ENCODE peak calls at places on chromosomes 5 and 9, in six cellular contexts. Y, K, E, V, W and Q are unnamed samples.

GRCh38 chr9:97924386-97924785 is 2.1 kb upstream of the TRMO start:
- DNase-seq in E (no peak), V (no peak), W (no peak), K (no peak), Y (no peak), Q (no peak)

GRCh38 chr9:112858625-112859147 is 32.0 kb downstream of the SLC46A2 start:
- DNase-seq in E (no peak), Y (no peak), V (no peak), K (no peak), W (peak), Q (no peak)

GRCh38 chr5:174935854-174936474 is 211.6 kb downstream of the MSX2 start:
- DNase-seq in W (no peak), E (peak), K (peak), Y (peak), V (peak), Q (peak)

GRCh38 chr9:75105841-75106240 is 17.5 kb downstream of the OSTF1 start:
- DNase-seq in Y (no peak), W (no peak), E (no peak), V (no peak), K (no peak), Q (no peak)

GRCh38 chr9:32899181-32899580 is 102.2 kb downstream of the APTX start:
- DNase-seq in K (no peak), W (no peak), Y (peak), V (no peak), E (no peak), Q (no peak)

GRCh38 chr5:12794476-12795332 is 890.5 kb upstream of the CTNND2 start:
- DNase-seq in E (no peak), Y (no peak), W (no peak), V (no peak), K (peak), Q (no peak)

GRCh38 chr5:66661149-66661548 is 65.0 kb downstream of the MAST4 start:
- DNase-seq in V (no peak), E (no peak), W (no peak), Y (no peak), K (no peak), Q (no peak)

GRCh38 chr9:136582977-136583735 is 37.3 kb upstream of the NOTCH1 start:
- DNase-seq in E (no peak), Y (no peak), K (no peak), W (no peak), V (no peak), Q (no peak)

GRCh38 chr9:109297899-109298298 is 23.0 kb downstream of the EPB41L4B start:
- DNase-seq in K (no peak), V (no peak), Y (no peak), W (no peak), E (no peak), Q (no peak)

GRCh38 chr5:154788212-154788611 is 33.0 kb downstream of the LARP1 start:
- DNase-seq in E (no peak), Y (no peak), K (no peak), V (no peak), W (no peak), Q (no peak)

GRCh38 chr5:75623846-75624245 is 12.6 kb downstream of the ANKDD1B start:
- DNase-seq in V (no peak), W (no peak), K (no peak), Y (no peak), E (no peak), Q (no peak)

GRCh38 chr5:1883120-1883924 is 597 bp upstream of the IRX4 start:
- DNase-seq in Y (no peak), E (no peak), V (no peak), K (peak), W (no peak), Q (no peak)

GRCh38 chr9:117644607-117645244 is 59.5 kb upstream of the TLR4 start:
- DNase-seq in Y (peak), K (peak), E (peak), V (peak), W (peak), Q (peak)

GRCh38 chr9:4666042-4666699 is at the start of gene SPATA6L:
- DNase-seq in W (no peak), Y (no peak), K (peak), E (peak), V (no peak), Q (no peak)

GRCh38 chr5:96427823-96428222 is 5.2 kb downstream of the PCSK1 start:
- DNase-seq in W (no peak), E (no peak), Y (no peak), V (no peak), K (no peak), Q (no peak)

GRCh38 chr9:110116543-110116885 is 91.4 kb downstream of the C9orf152 start:
- DNase-seq in V (no peak), K (no peak), E (no peak), W (no peak), Y (no peak), Q (no peak)

GRCh38 chr5:142046191-142046590 is 33.4 kb upstream of the GNPDA1 start:
- DNase-seq in Y (peak), K (no peak), W (no peak), V (no peak), E (no peak), Q (no peak)

GRCh38 chr9:101737165-101737704 is 1.2 kb downstream of the GRIN3A start:
- DNase-seq in Y (no peak), V (no peak), K (no peak), E (no peak), W (no peak), Q (no peak)

GRCh38 chr5:80569086-80569960 is 757 bp downstream of the ANKRD34B start:
- DNase-seq in V (no peak), E (no peak), K (peak), W (no peak), Y (no peak), Q (no peak)

GRCh38 chr5:135091286-135091685 is 57.3 kb upstream of the PITX1 start:
- DNase-seq in K (no peak), Y (no peak), V (no peak), W (no peak), E (no peak), Q (no peak)

GRCh38 chr5:136586196-136586595 is 220.9 kb upstream of the TRPC7 start:
- DNase-seq in K (no peak), V (no peak), Y (peak), E (no peak), W (no peak), Q (no peak)

GRCh38 chr5:136584474-136584873 is 219.1 kb upstream of the TRPC7 start:
- DNase-seq in W (no peak), E (no peak), K (no peak), Y (peak), V (no peak), Q (no peak)
- H3K4me3 ChIP-seq in W (no peak), E (no peak), K (no peak), Y (no peak), V (no peak), Q (no peak)

GRCh38 chr5:149211566-149211965 is 60.1 kb upstream of the AFAP1L1 start:
- DNase-seq in E (no peak), K (no peak), Y (no peak), V (no peak), W (no peak), Q (no peak)
- TF ChIP-seq JUND in E (no peak), K (no peak), Y (no peak), V (no peak), W (no peak), Q (no peak)

GRCh38 chr5:528625-529511 is 4.6 kb upstream of the SLC9A3 start:
- DNase-seq in Y (no peak), W (no peak), V (no peak), E (no peak), K (no peak), Q (no peak)
- H3K4me3 ChIP-seq in Y (no peak), W (no peak), V (peak), E (no peak), K (no peak), Q (no peak)

DNA sequence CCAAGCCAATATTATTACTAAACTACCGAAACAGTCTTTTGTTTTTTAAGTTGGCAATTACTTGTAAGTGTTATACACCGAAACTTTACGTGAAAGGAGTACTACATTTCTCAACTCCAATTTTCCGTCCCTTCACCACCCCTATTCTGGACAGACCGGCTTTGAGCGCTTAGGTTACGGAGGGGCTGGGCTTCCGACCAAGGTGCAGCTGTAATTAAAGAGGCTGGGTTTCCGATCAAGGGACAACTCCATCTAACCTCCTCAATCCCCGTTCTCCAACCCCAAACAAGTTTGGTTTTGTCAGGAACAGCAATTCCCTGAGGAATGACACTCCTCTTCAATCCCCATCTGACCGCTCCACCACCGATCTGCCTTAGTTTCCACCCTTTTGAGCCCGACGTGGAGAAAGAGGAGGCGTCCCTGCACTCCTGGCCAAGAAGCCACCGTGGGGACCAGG is 591 bp downstream of the TUT7 start:
- DNase-seq in Y (peak), E (peak), K (no peak), W (no peak), V (peak), Q (no peak)
- TF ChIP-seq JUND in Y (no peak), E (no peak), K (no peak), W (no peak), V (no peak), Q (no peak)

GRCh38 chr9:114082017-114082735 is 4.1 kb upstream of the AMBP start:
- DNase-seq in V (no peak), Y (peak), E (peak), W (peak), K (peak), Q (peak)
- H3K4me3 ChIP-seq in V (no peak), Y (no peak), E (peak), W (no peak), K (no peak), Q (no peak)

GRCh38 chr5:101505891-101506570 is 602.9 kb upstream of the ST8SIA4 start:
- DNase-seq in K (no peak), E (no peak), Y (no peak), W (no peak), V (no peak), Q (no peak)
- TF ChIP-seq JUND in K (no peak), E (no peak), Y (no peak), W (no peak), V (no peak), Q (no peak)